ENCODE peak calls at places on chromosomes 7 and 10, in eight cellular contexts. One of them, this sample, is unnamed. For H3K36me3, the result is how much of the 10 kb centered on the place peaks cover.

GRCh38 chr7:93981480-93981874 is 22.7 kb downstream of the BET1 start:
- DNase-seq in breast epithelium: no peak
- DNase-seq in Peyer's patch: no peak
- DNase-seq in brain microvascular endothelial cell: no peak
- DNase-seq in left ventricle myocardium inferior: no peak
- DNase-seq in endothelial cell of umbilical vein: no peak
- DNase-seq in fibroblast of lung: no peak
- DNase-seq in hepatocyte: no peak
- DNase-seq in this sample: peak

GRCh38 chr7:121369462-121369861 is 26.6 kb downstream of the FAM3C start:
- DNase-seq in breast epithelium: no peak
- DNase-seq in Peyer's patch: no peak
- DNase-seq in brain microvascular endothelial cell: peak
- DNase-seq in left ventricle myocardium inferior: no peak
- DNase-seq in endothelial cell of umbilical vein: peak
- DNase-seq in fibroblast of lung: peak
- DNase-seq in hepatocyte: peak
- DNase-seq in this sample: no peak

GRCh38 chr10:843703-844102 is 87.8 kb downstream of the LARP4B start:
- DNase-seq in breast epithelium: no peak
- DNase-seq in Peyer's patch: no peak
- DNase-seq in brain microvascular endothelial cell: no peak
- DNase-seq in left ventricle myocardium inferior: no peak
- DNase-seq in endothelial cell of umbilical vein: no peak
- DNase-seq in fibroblast of lung: peak
- DNase-seq in hepatocyte: no peak
- DNase-seq in this sample: no peak

GRCh38 chr10:132297521-132297920 is 10.2 kb downstream of the STK32C start:
- DNase-seq in breast epithelium: no peak
- DNase-seq in Peyer's patch: peak
- DNase-seq in brain microvascular endothelial cell: no peak
- DNase-seq in left ventricle myocardium inferior: no peak
- DNase-seq in endothelial cell of umbilical vein: no peak
- DNase-seq in fibroblast of lung: no peak
- DNase-seq in hepatocyte: no peak
- DNase-seq in this sample: no peak

GRCh38 chr10:46091834-46092522 is 45.9 kb upstream of the MSMB start:
- DNase-seq in breast epithelium: no peak
- DNase-seq in Peyer's patch: no peak
- DNase-seq in brain microvascular endothelial cell: no peak
- DNase-seq in left ventricle myocardium inferior: no peak
- DNase-seq in endothelial cell of umbilical vein: no peak
- DNase-seq in fibroblast of lung: no peak
- DNase-seq in hepatocyte: no peak
- DNase-seq in this sample: no peak

GRCh38 chr7:155804897-155805825 is 7.1 kb downstream of the SHH start:
- DNase-seq in breast epithelium: no peak
- DNase-seq in Peyer's patch: peak
- DNase-seq in brain microvascular endothelial cell: peak
- DNase-seq in left ventricle myocardium inferior: peak
- DNase-seq in endothelial cell of umbilical vein: peak
- DNase-seq in fibroblast of lung: peak
- DNase-seq in hepatocyte: peak
- DNase-seq in this sample: no peak

GRCh38 chr7:111788426-111788825 is 226.1 kb upstream of the IMMP2L start:
- DNase-seq in breast epithelium: no peak
- DNase-seq in Peyer's patch: no peak
- DNase-seq in brain microvascular endothelial cell: no peak
- DNase-seq in left ventricle myocardium inferior: no peak
- DNase-seq in endothelial cell of umbilical vein: no peak
- DNase-seq in fibroblast of lung: peak
- DNase-seq in hepatocyte: no peak
- DNase-seq in this sample: no peak

GRCh38 chr10:24209421-24209770 is 458 bp downstream of the KIAA1217 start:
- DNase-seq in breast epithelium: no peak
- DNase-seq in Peyer's patch: no peak
- DNase-seq in brain microvascular endothelial cell: peak
- DNase-seq in left ventricle myocardium inferior: no peak
- DNase-seq in endothelial cell of umbilical vein: no peak
- DNase-seq in fibroblast of lung: peak
- DNase-seq in hepatocyte: peak
- DNase-seq in this sample: no peak

GRCh38 chr10:121469797-121470606 is 128.2 kb downstream of the FGFR2 start:
- DNase-seq in breast epithelium: no peak
- DNase-seq in Peyer's patch: no peak
- DNase-seq in brain microvascular endothelial cell: no peak
- DNase-seq in left ventricle myocardium inferior: no peak
- DNase-seq in endothelial cell of umbilical vein: no peak
- DNase-seq in fibroblast of lung: no peak
- DNase-seq in hepatocyte: no peak
- DNase-seq in this sample: no peak

GRCh38 chr10:44863344-44864041 is 47.6 kb upstream of the TMEM72 start:
- DNase-seq in breast epithelium: no peak
- DNase-seq in Peyer's patch: no peak
- DNase-seq in brain microvascular endothelial cell: no peak
- DNase-seq in left ventricle myocardium inferior: no peak
- DNase-seq in endothelial cell of umbilical vein: no peak
- DNase-seq in fibroblast of lung: peak
- DNase-seq in hepatocyte: peak
- DNase-seq in this sample: no peak

GRCh38 chr10:30459283-30459682 is 25.3 kb downstream of the MAP3K8 start:
- DNase-seq in breast epithelium: no peak
- DNase-seq in Peyer's patch: peak
- DNase-seq in brain microvascular endothelial cell: peak
- DNase-seq in left ventricle myocardium inferior: peak
- DNase-seq in endothelial cell of umbilical vein: no peak
- DNase-seq in fibroblast of lung: no peak
- DNase-seq in hepatocyte: peak
- DNase-seq in this sample: no peak
- H3K36me3 ChIP-seq in breast epithelium: under half
- H3K36me3 ChIP-seq in Peyer's patch: under half
- H3K36me3 ChIP-seq in brain microvascular endothelial cell: under half
- H3K36me3 ChIP-seq in left ventricle myocardium inferior: half or more
- H3K36me3 ChIP-seq in endothelial cell of umbilical vein: under half
- H3K36me3 ChIP-seq in fibroblast of lung: under half
- H3K36me3 ChIP-seq in hepatocyte: under half
- H3K36me3 ChIP-seq in this sample: under half

GRCh38 chr7:38185938-38186337 is 7.9 kb downstream of the STARD3NL start:
- DNase-seq in breast epithelium: no peak
- DNase-seq in Peyer's patch: no peak
- DNase-seq in brain microvascular endothelial cell: no peak
- DNase-seq in left ventricle myocardium inferior: no peak
- DNase-seq in endothelial cell of umbilical vein: no peak
- DNase-seq in fibroblast of lung: no peak
- DNase-seq in hepatocyte: no peak
- DNase-seq in this sample: no peak

GRCh38 chr7:38185395-38185920 is 7.4 kb downstream of the STARD3NL start:
- DNase-seq in breast epithelium: no peak
- DNase-seq in Peyer's patch: no peak
- DNase-seq in brain microvascular endothelial cell: peak
- DNase-seq in left ventricle myocardium inferior: no peak
- DNase-seq in endothelial cell of umbilical vein: no peak
- DNase-seq in fibroblast of lung: no peak
- DNase-seq in hepatocyte: no peak
- DNase-seq in this sample: no peak

GRCh38 chr7:38189256-38189938 is 11.4 kb downstream of the STARD3NL start:
- DNase-seq in breast epithelium: no peak
- DNase-seq in Peyer's patch: no peak
- DNase-seq in brain microvascular endothelial cell: no peak
- DNase-seq in left ventricle myocardium inferior: no peak
- DNase-seq in endothelial cell of umbilical vein: no peak
- DNase-seq in fibroblast of lung: no peak
- DNase-seq in hepatocyte: no peak
- DNase-seq in this sample: no peak

GRCh38 chr7:38187794-38188472 is 9.9 kb downstream of the STARD3NL start:
- DNase-seq in breast epithelium: no peak
- DNase-seq in Peyer's patch: no peak
- DNase-seq in brain microvascular endothelial cell: no peak
- DNase-seq in left ventricle myocardium inferior: no peak
- DNase-seq in endothelial cell of umbilical vein: no peak
- DNase-seq in fibroblast of lung: no peak
- DNase-seq in hepatocyte: no peak
- DNase-seq in this sample: no peak

GRCh38 chr7:38186593-38187314 is 8.7 kb downstream of the STARD3NL start:
- DNase-seq in breast epithelium: no peak
- DNase-seq in Peyer's patch: no peak
- DNase-seq in brain microvascular endothelial cell: peak
- DNase-seq in left ventricle myocardium inferior: no peak
- DNase-seq in endothelial cell of umbilical vein: no peak
- DNase-seq in fibroblast of lung: peak
- DNase-seq in hepatocyte: no peak
- DNase-seq in this sample: no peak
- H3K4me3 ChIP-seq in breast epithelium: no peak
- H3K4me3 ChIP-seq in Peyer's patch: no peak
- H3K4me3 ChIP-seq in brain microvascular endothelial cell: no peak
- H3K4me3 ChIP-seq in left ventricle myocardium inferior: no peak
- H3K4me3 ChIP-seq in endothelial cell of umbilical vein: no peak
- H3K4me3 ChIP-seq in fibroblast of lung: no peak
- H3K4me3 ChIP-seq in hepatocyte: no peak
- H3K4me3 ChIP-seq in this sample: no peak

GRCh38 chr10:68365611-68366010 is 32.9 kb upstream of the PBLD start:
- DNase-seq in breast epithelium: no peak
- DNase-seq in Peyer's patch: no peak
- DNase-seq in brain microvascular endothelial cell: no peak
- DNase-seq in left ventricle myocardium inferior: no peak
- DNase-seq in endothelial cell of umbilical vein: no peak
- DNase-seq in fibroblast of lung: no peak
- DNase-seq in hepatocyte: no peak
- DNase-seq in this sample: no peak

GRCh38 chr10:68364101-68364886 is 31.6 kb upstream of the PBLD start:
- DNase-seq in breast epithelium: no peak
- DNase-seq in Peyer's patch: no peak
- DNase-seq in brain microvascular endothelial cell: no peak
- DNase-seq in left ventricle myocardium inferior: no peak
- DNase-seq in endothelial cell of umbilical vein: no peak
- DNase-seq in fibroblast of lung: no peak
- DNase-seq in hepatocyte: no peak
- DNase-seq in this sample: no peak

GRCh38 chr10:68359189-68359588 is 26.5 kb upstream of the PBLD start:
- DNase-seq in breast epithelium: no peak
- DNase-seq in Peyer's patch: no peak
- DNase-seq in brain microvascular endothelial cell: no peak
- DNase-seq in left ventricle myocardium inferior: no peak
- DNase-seq in endothelial cell of umbilical vein: no peak
- DNase-seq in fibroblast of lung: no peak
- DNase-seq in hepatocyte: no peak
- DNase-seq in this sample: no peak

GRCh38 chr10:68366600-68366999 is 33.9 kb upstream of the PBLD start:
- DNase-seq in breast epithelium: no peak
- DNase-seq in Peyer's patch: no peak
- DNase-seq in brain microvascular endothelial cell: no peak
- DNase-seq in left ventricle myocardium inferior: no peak
- DNase-seq in endothelial cell of umbilical vein: no peak
- DNase-seq in fibroblast of lung: no peak
- DNase-seq in hepatocyte: no peak
- DNase-seq in this sample: no peak

GRCh38 chr10:68362590-68362989 is 29.9 kb upstream of the PBLD start:
- DNase-seq in breast epithelium: no peak
- DNase-seq in Peyer's patch: no peak
- DNase-seq in brain microvascular endothelial cell: no peak
- DNase-seq in left ventricle myocardium inferior: no peak
- DNase-seq in endothelial cell of umbilical vein: no peak
- DNase-seq in fibroblast of lung: no peak
- DNase-seq in hepatocyte: no peak
- DNase-seq in this sample: no peak
- H3K36me3 ChIP-seq in breast epithelium: under half
- H3K36me3 ChIP-seq in Peyer's patch: under half
- H3K36me3 ChIP-seq in brain microvascular endothelial cell: under half
- H3K36me3 ChIP-seq in left ventricle myocardium inferior: half or more
- H3K36me3 ChIP-seq in endothelial cell of umbilical vein: under half
- H3K36me3 ChIP-seq in fibroblast of lung: under half
- H3K36me3 ChIP-seq in hepatocyte: under half
- H3K36me3 ChIP-seq in this sample: under half

GRCh38 chr10:87729940-87730339 is 70.3 kb downstream of the PAPSS2 start:
- DNase-seq in breast epithelium: no peak
- DNase-seq in Peyer's patch: no peak
- DNase-seq in brain microvascular endothelial cell: no peak
- DNase-seq in left ventricle myocardium inferior: no peak
- DNase-seq in endothelial cell of umbilical vein: peak
- DNase-seq in fibroblast of lung: no peak
- DNase-seq in hepatocyte: no peak
- DNase-seq in this sample: no peak

GRCh38 chr10:87733081-87733480 is 73.4 kb downstream of the PAPSS2 start:
- DNase-seq in breast epithelium: no peak
- DNase-seq in Peyer's patch: no peak
- DNase-seq in brain microvascular endothelial cell: no peak
- DNase-seq in left ventricle myocardium inferior: no peak
- DNase-seq in endothelial cell of umbilical vein: peak
- DNase-seq in fibroblast of lung: no peak
- DNase-seq in hepatocyte: no peak
- DNase-seq in this sample: no peak

GRCh38 chr10:87740232-87740631 is 77.8 kb downstream of the ATAD1 start:
- DNase-seq in breast epithelium: no peak
- DNase-seq in Peyer's patch: no peak
- DNase-seq in brain microvascular endothelial cell: no peak
- DNase-seq in left ventricle myocardium inferior: no peak
- DNase-seq in endothelial cell of umbilical vein: no peak
- DNase-seq in fibroblast of lung: peak
- DNase-seq in hepatocyte: no peak
- DNase-seq in this sample: no peak

GRCh38 chr10:87734987-87735827 is 75.5 kb downstream of the PAPSS2 start:
- DNase-seq in breast epithelium: no peak
- DNase-seq in Peyer's patch: no peak
- DNase-seq in brain microvascular endothelial cell: peak
- DNase-seq in left ventricle myocardium inferior: no peak
- DNase-seq in endothelial cell of umbilical vein: peak
- DNase-seq in fibroblast of lung: peak
- DNase-seq in hepatocyte: peak
- DNase-seq in this sample: peak
- H3K4me3 ChIP-seq in breast epithelium: no peak
- H3K4me3 ChIP-seq in Peyer's patch: no peak
- H3K4me3 ChIP-seq in brain microvascular endothelial cell: no peak
- H3K4me3 ChIP-seq in left ventricle myocardium inferior: peak
- H3K4me3 ChIP-seq in endothelial cell of umbilical vein: no peak
- H3K4me3 ChIP-seq in fibroblast of lung: no peak
- H3K4me3 ChIP-seq in hepatocyte: no peak
- H3K4me3 ChIP-seq in this sample: no peak

GRCh38 chr10:12212454-12212853 is 16.5 kb downstream of the CDC123 start:
- DNase-seq in breast epithelium: no peak
- DNase-seq in Peyer's patch: no peak
- DNase-seq in brain microvascular endothelial cell: no peak
- DNase-seq in left ventricle myocardium inferior: no peak
- DNase-seq in endothelial cell of umbilical vein: no peak
- DNase-seq in fibroblast of lung: no peak
- DNase-seq in hepatocyte: no peak
- DNase-seq in this sample: no peak

GRCh38 chr10:12214093-12214492 is 18.1 kb downstream of the CDC123 start:
- DNase-seq in breast epithelium: no peak
- DNase-seq in Peyer's patch: no peak
- DNase-seq in brain microvascular endothelial cell: no peak
- DNase-seq in left ventricle myocardium inferior: no peak
- DNase-seq in endothelial cell of umbilical vein: peak
- DNase-seq in fibroblast of lung: no peak
- DNase-seq in hepatocyte: no peak
- DNase-seq in this sample: no peak

DNA sequence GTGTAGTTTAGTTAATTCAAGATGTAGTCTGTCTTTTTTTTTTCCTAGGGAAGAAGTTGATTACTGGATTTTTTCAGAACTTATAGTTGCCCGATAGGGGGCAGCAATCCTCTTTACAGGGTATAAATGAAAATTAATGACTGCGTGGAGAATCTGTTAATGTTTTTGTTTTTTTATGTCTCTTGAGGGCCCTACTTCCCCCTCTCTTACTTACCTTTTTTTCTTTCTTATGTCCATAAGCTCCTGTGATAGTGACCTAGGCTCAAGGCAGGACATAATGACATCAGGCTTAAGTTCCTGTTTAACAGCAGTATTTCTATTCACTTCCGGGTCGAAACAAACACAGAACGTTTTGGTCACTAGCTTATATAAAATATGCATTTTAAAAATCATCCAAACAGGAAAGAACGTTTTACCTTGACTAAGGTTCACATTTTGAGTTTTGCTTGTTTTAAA is 18.8 kb downstream of the CDC123 start:
- DNase-seq in breast epithelium: no peak
- DNase-seq in Peyer's patch: no peak
- DNase-seq in brain microvascular endothelial cell: peak
- DNase-seq in left ventricle myocardium inferior: no peak
- DNase-seq in endothelial cell of umbilical vein: peak
- DNase-seq in fibroblast of lung: peak
- DNase-seq in hepatocyte: peak
- DNase-seq in this sample: no peak
- H3K36me3 ChIP-seq in breast epithelium: under half
- H3K36me3 ChIP-seq in Peyer's patch: under half
- H3K36me3 ChIP-seq in brain microvascular endothelial cell: half or more
- H3K36me3 ChIP-seq in left ventricle myocardium inferior: half or more
- H3K36me3 ChIP-seq in endothelial cell of umbilical vein: under half
- H3K36me3 ChIP-seq in fibroblast of lung: under half
- H3K36me3 ChIP-seq in hepatocyte: under half
- H3K36me3 ChIP-seq in this sample: under half